ENCODE peak calls at places on chromosomes 6 and 20, in ten cellular contexts. M is bronchial epithelial cell, X is left ventricle myocardium inferior, J is fibroblast of mammary gland, P is OCI-LY7, I is kidney, F is brain microvascular endothelial cell, W is tibial nerve, Y is BE2C, U is astrocyte of the spinal cord. E is an unnamed sample.
A peak's percentile ranks its signal among the peaks of the same experiment; 100 is the strongest.

GRCh38 chr20:48668451-48668946 is 159.3 kb downstream of the PREX1 start:
- DNase-seq in F (no peak), Y (peak; percentile 62), U (peak; percentile 23), I (peak; percentile 94), P (no peak), X (peak; percentile 25), M (no peak), J (no peak), W (peak; percentile 31), E (peak; percentile 67)

GRCh38 chr6:111658445-111659154 is 52.9 kb upstream of the TRAF3IP2 start:
- DNase-seq in Y (no peak), X (no peak), M (peak; percentile 59), I (no peak), F (no peak), P (no peak), J (peak; percentile 68), W (no peak), U (peak; percentile 38), E (peak; percentile 36)

GRCh38 chr20:57627972-57628650 is 7.9 kb upstream of the ZBP1 start:
- DNase-seq in X (peak; percentile 61), P (peak; percentile 79), J (peak; percentile 66), W (peak; percentile 37), U (peak; percentile 41), M (peak; percentile 29), F (peak; percentile 19), Y (no peak), I (peak; percentile 60), E (peak; percentile 51)

GRCh38 chr6:137122612-137123011 is 50.8 kb downstream of the IL22RA2 start:
- DNase-seq in F (no peak), X (no peak), U (no peak), I (no peak), J (no peak), W (no peak), Y (no peak), M (peak; percentile 73), P (no peak), E (no peak)

GRCh38 chr6:4023240-4023639 is 55.7 kb downstream of the FAM217A start:
- DNase-seq in U (no peak), W (no peak), X (no peak), M (no peak), J (no peak), I (no peak), F (no peak), P (no peak), Y (no peak), E (peak; percentile 33)

GRCh38 chr20:50015993-50016770 is 33.4 kb downstream of the SNAI1 start:
- DNase-seq in P (no peak), I (peak; percentile 91), X (peak; percentile 19), F (no peak), Y (peak; percentile 96), U (no peak), J (no peak), W (no peak), M (no peak), E (peak; percentile 52)

GRCh38 chr6:30612687-30613248 is 4.3 kb downstream of the PPP1R10 start:
- DNase-seq in I (no peak), W (no peak), Y (no peak), P (no peak), F (peak; percentile 38), M (no peak), U (peak; percentile 82), X (no peak), J (peak; percentile 65), E (peak; percentile 58)

GRCh38 chr6:157983439-157984119 is 1.9 kb downstream of the SYNJ2 start:
- DNase-seq in F (no peak), Y (no peak), M (no peak), X (no peak), P (no peak), U (peak; percentile 40), W (no peak), I (no peak), J (peak; percentile 35), E (peak; percentile 16)

GRCh38 chr6:2231438-2231837 is 14.0 kb downstream of the GMDS start:
- DNase-seq in U (peak; percentile 56), X (no peak), W (no peak), F (no peak), M (peak; percentile 49), Y (no peak), I (no peak), J (peak; percentile 27), P (no peak), E (no peak)

GRCh38 chr6:133896344-133896721 is 7.4 kb downstream of the TCF21 start:
- DNase-seq in P (no peak), M (no peak), W (no peak), J (no peak), U (no peak), X (no peak), I (no peak), Y (no peak), F (no peak), E (no peak)

GRCh38 chr6:130467595-130467994 is 101.8 kb downstream of the TMEM200A start:
- DNase-seq in Y (no peak), U (no peak), P (no peak), F (no peak), I (no peak), W (no peak), J (no peak), X (no peak), M (no peak), E (no peak)

GRCh38 chr20:53901064-53901463 is 169.3 kb downstream of the BCAS1 start:
- DNase-seq in M (peak; percentile 74), J (peak; percentile 88), I (no peak), P (no peak), Y (no peak), X (no peak), W (no peak), U (peak; percentile 65), F (peak; percentile 56), E (peak; percentile 64)
- H3K4me3 ChIP-seq in M (no peak overlapping the region), J (no peak overlapping the region), I (no peak overlapping the region), P (no peak overlapping the region), Y (no peak overlapping the region), X (no peak overlapping the region), W (no peak overlapping the region), U (no peak overlapping the region), F (no peak overlapping the region), E (no peak overlapping the region)

DNA sequence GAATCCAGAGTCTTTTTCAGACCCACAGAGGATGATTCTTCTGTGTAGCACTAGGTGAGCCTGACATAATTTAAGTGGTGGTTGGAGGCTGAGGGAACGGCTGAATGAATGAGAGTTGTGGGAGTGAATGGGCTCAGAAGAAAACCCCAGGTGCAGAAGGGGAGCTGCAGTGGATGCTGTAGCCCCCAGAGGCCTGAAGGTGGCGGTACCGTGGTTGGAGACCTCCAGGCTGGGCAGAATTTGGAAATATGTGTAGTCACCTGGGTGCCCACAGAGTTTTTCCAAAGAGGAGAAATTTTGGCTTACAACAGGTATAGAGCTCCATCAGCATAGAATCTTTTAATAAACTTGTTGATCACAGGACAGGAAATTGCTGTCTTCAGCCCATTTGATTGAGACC is 6.5 kb upstream of the RAET1G start:
- DNase-seq in W (no peak), P (peak; percentile 45), F (no peak), J (no peak), U (no peak), I (peak; percentile 21), X (no peak), M (no peak), Y (no peak), E (no peak)
- TF ChIP-seq CTCF in W (no peak), P (peak; percentile 80), F (peak; percentile 78), J (peak; percentile 50), U (peak; percentile 69), I (no peak), X (peak; percentile 20), M (peak; percentile 48), Y (peak; percentile 68), E (peak; percentile 69)

GRCh38 chr6:25414168-25414567 is 135.0 kb downstream of the CARMIL1 start:
- DNase-seq in U (no peak), Y (no peak), X (no peak), M (no peak), F (no peak), I (no peak), W (no peak), J (no peak), P (no peak), E (no peak)
- H3K4me3 ChIP-seq in U (no peak overlapping the region), Y (no peak overlapping the region), X (no peak overlapping the region), M (no peak overlapping the region), F (no peak overlapping the region), I (no peak overlapping the region), W (no peak overlapping the region), J (no peak overlapping the region), P (no peak overlapping the region), E (no peak overlapping the region)

DNA sequence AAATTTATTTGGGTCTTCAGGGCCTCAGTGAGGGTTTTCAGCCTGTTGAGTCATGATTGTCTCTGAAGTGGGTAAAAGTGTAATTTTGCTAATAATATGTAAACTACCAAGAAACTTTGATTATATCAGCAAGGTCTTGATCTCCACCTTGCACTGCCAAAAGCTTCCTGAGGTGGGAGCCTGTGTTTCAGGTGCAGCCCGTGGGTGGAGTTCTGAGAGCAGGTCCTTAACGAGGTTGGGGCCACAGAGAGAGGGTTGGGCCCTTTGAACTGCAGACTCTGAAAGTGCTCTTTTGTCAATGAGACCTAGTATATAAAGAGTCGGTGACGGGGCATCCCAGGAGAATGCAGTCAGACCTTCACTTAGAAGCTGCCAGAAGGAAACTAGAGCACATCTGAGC is 129.7 kb upstream of the MAP3K4 start:
- DNase-seq in Y (no peak), J (no peak), X (no peak), U (no peak), M (no peak), I (no peak), F (no peak), W (no peak), P (no peak), E (no peak)
- TF ChIP-seq CTCF in Y (no peak), J (no peak), X (no peak), U (no peak), M (no peak), I (no peak), F (no peak), W (no peak), P (peak; percentile 29), E (no peak)

E was measured in fibroblast of villous mesenchyme.